ENCODE peak calls at places on chromosomes 6 and 20, in nine cellular contexts. B, X, Q, D, W, H, F, L and P are unnamed samples.

GRCh38 chr6:70669133-70669532 is 1.4 kb downstream of the SMAP1 start:
- DNase-seq in X (no peak), D (no peak), B (no peak), L (no peak), Q (no peak), W (no peak), F (no peak), H (no peak), P (peak; percentile 18)

GRCh38 chr20:40710608-40711007 is 21.6 kb upstream of the MAFB start:
- DNase-seq in X (no peak), Q (no peak), F (peak; percentile 17), W (no peak), H (no peak), L (no peak), B (no peak), D (no peak), P (no peak)

GRCh38 chr6:37922563-37922962 is 103.0 kb downstream of the ZFAND3 start:
- DNase-seq in B (no peak), X (no peak), H (no peak), W (no peak), F (no peak), L (no peak), Q (no peak), D (no peak), P (no peak)

GRCh38 chr6:90413867-90414266 is 117.2 kb upstream of the BACH2 start:
- DNase-seq in H (peak; percentile 63), W (peak; percentile 84), D (no peak), Q (no peak), F (peak; percentile 53), L (peak; percentile 64), X (no peak), B (peak; percentile 38), P (peak; percentile 31)

GRCh38 chr20:528923-529594 is 14.5 kb downstream of the CSNK2A1 start:
- DNase-seq in W (no peak), L (no peak), D (no peak), F (peak; percentile 90), Q (no peak), X (peak; percentile 58), B (no peak), H (no peak), P (no peak)

GRCh38 chr6:19691465-19692167 is 145.6 kb upstream of the ID4 start:
- DNase-seq in W (peak; percentile 83), X (no peak), L (no peak), Q (no peak), F (peak; percentile 7), B (peak; percentile 46), D (no peak), H (peak; percentile 20), P (no peak)

GRCh38 chr6:17968081-17968518 is 19.3 kb downstream of the KIF13A start:
- DNase-seq in L (no peak), F (no peak), W (no peak), X (no peak), H (no peak), B (no peak), D (no peak), Q (no peak), P (no peak)

GRCh38 chr20:44495257-44495656 is 19.6 kb downstream of the TTPAL start:
- DNase-seq in X (no peak), H (no peak), D (no peak), B (no peak), L (no peak), F (peak; percentile 86), Q (no peak), W (no peak), P (no peak)

GRCh38 chr6:3919130-3919628 is 70.0 kb downstream of the FAM50B start:
- DNase-seq in D (no peak), X (no peak), Q (no peak), H (no peak), L (no peak), W (no peak), F (peak; percentile 19), B (no peak), P (no peak)

GRCh38 chr20:37543828-37544227 is 16.2 kb upstream of the BLCAP start:
- DNase-seq in D (no peak), F (peak; percentile 56), L (no peak), X (peak; percentile 51), Q (no peak), H (no peak), B (no peak), W (no peak), P (no peak)

GRCh38 chr6:155185544-155185943 is 78.3 kb upstream of the CLDN20 start:
- DNase-seq in D (no peak), F (no peak), B (no peak), H (no peak), W (peak; percentile 76), L (no peak), Q (no peak), X (peak; percentile 25), P (no peak)

GRCh38 chr6:17836298-17836697 is 129.6 kb upstream of the NUP153 start:
- DNase-seq in W (no peak), B (no peak), L (no peak), X (no peak), Q (no peak), H (no peak), D (no peak), F (no peak), P (no peak)

GRCh38 chr20:25222461-25223178 is 25.3 kb upstream of the PYGB start:
- DNase-seq in X (no peak), F (no peak), W (no peak), L (no peak), B (no peak), H (no peak), Q (no peak), D (no peak), P (no peak)

DNA sequence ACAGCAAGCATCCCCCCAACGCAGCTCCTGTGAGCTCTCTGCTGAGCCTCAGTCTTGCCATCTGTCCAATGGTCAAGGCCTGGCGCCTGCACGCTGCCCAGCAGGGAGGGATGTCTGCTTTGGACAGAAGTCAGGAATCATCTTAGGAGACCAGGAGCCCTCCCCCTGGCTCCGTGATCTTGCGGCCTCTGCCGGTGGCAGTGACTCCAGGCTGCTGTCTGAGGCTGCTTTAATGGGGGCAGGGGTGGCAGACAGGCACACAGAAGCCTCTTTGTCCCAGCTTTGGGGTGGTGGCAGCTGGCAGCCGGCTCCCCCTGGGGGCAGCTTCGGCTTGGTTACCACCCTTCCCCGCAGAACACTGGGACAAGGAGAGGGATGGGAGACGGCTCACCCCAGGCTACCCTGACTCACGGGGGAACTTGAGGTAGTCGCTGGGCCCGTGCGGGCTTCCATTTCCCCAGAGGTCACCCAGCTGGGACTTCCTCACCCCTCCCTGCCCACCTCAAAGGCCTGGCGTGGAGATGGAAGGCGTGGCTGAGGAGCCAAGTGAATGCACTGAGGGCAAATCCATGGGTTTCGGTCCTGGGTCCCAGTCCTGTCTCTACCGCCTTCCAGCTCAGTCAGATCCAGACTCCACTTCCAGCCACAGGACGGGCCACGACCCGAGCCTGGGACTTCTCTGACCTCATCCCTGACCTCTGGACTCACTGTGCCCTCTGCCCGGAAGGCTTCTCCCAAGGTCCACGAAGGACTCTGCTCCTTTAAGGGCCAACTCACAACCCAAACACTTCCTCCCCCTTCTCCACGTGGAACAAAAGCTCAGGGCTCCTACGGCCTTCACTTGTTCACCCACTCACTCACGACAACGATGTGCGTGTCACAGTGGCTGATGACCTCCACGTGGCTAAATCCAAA is 14.8 kb downstream of the PEDS1 start:
- DNase-seq in D (no peak), Q (no peak), W (no peak), F (no peak), H (no peak), B (peak; percentile 55), L (no peak), X (no peak), P (no peak)
- TF ChIP-seq CTCF in D (peak; percentile 47), Q (no peak), W (peak; percentile 8), F (no peak), H (no peak), B (no peak), L (no peak), X (no peak), P (no peak)

GRCh38 chr6:6332240-6332639 is 11.8 kb upstream of the F13A1 start:
- DNase-seq in D (no peak), Q (no peak), X (no peak), B (no peak), H (no peak), F (no peak), L (no peak), W (no peak), P (no peak)

GRCh38 chr6:6332873-6333272 is 12.4 kb upstream of the F13A1 start:
- DNase-seq in W (no peak), B (no peak), D (no peak), Q (no peak), X (no peak), F (no peak), L (no peak), H (no peak), P (no peak)

GRCh38 chr6:6330407-6330806 is 9.9 kb upstream of the F13A1 start:
- DNase-seq in H (no peak), X (no peak), L (no peak), B (no peak), D (no peak), Q (no peak), F (no peak), W (no peak), P (no peak)

GRCh38 chr6:6333498-6333897 is 13.0 kb upstream of the F13A1 start:
- DNase-seq in X (no peak), D (no peak), B (no peak), W (no peak), Q (no peak), F (no peak), H (no peak), L (no peak), P (no peak)

GRCh38 chr6:6331393-6331792 is 10.9 kb upstream of the F13A1 start:
- DNase-seq in W (no peak), D (no peak), Q (no peak), F (no peak), H (no peak), X (no peak), L (no peak), B (no peak), P (peak; percentile 70)
- TF ChIP-seq CTCF in W (no peak), D (no peak), Q (no peak), F (no peak), H (no peak), X (no peak), L (no peak), B (no peak), P (no peak)

GRCh38 chr6:149545258-149545753 is 537 bp downstream of the PPIL4 start:
- DNase-seq in X (no peak), B (peak; percentile 12), H (peak; percentile 64), F (peak; percentile 77), L (peak; percentile 51), W (peak; percentile 36), D (no peak), Q (peak; percentile 41), P (peak; percentile 25)
- TF ChIP-seq CTCF in X (peak; percentile 19), B (no peak), H (no peak), F (peak; percentile 17), L (no peak), W (peak; percentile 26), D (no peak), Q (no peak), P (no peak)

GRCh38 chr6:165728196-165728595 is 65.2 kb upstream of the PDE10A start:
- DNase-seq in H (no peak), Q (no peak), B (no peak), W (no peak), X (no peak), L (no peak), D (no peak), F (no peak), P (no peak)
- TF ChIP-seq CTCF in H (no peak), Q (no peak), B (no peak), W (no peak), X (no peak), L (no peak), D (no peak), F (no peak), P (no peak)

GRCh38 chr6:149317656-149318571 is at the start of gene TAB2:
- DNase-seq in B (peak; percentile 41), X (no peak), Q (peak; percentile 51), H (peak; percentile 78), D (peak; percentile 17), F (no peak), W (no peak), L (peak; percentile 54), P (peak; percentile 74)
- TF ChIP-seq CTCF in B (no peak), X (no peak), Q (no peak), H (no peak), D (no peak), F (no peak), W (no peak), L (no peak), P (no peak)